ENCODE peak calls at places on chromosomes 12 and 14, in eight cellular contexts. One of them, this sample, is unnamed.

GRCh38 chr12:52630609-52631200 is 12.3 kb upstream of the KRT73 start:
- DNase-seq in IMR-90: no peak
- DNase-seq in mucosa of descending colon: no peak
- DNase-seq in omental fat pad: no peak
- DNase-seq in fibroblast of mammary gland: no peak
- DNase-seq in astrocyte of the cerebellum: no peak
- DNase-seq in thyroid gland: no peak
- DNase-seq in coronary artery: peak
- DNase-seq in this sample: no peak

GRCh38 chr14:102427642-102428041 is 64.9 kb downstream of the TECPR2 start:
- DNase-seq in mucosa of descending colon: no peak
- DNase-seq in thyroid gland: no peak
- DNase-seq in astrocyte of the cerebellum: no peak
- DNase-seq in coronary artery: no peak
- DNase-seq in IMR-90: no peak
- DNase-seq in omental fat pad: no peak
- DNase-seq in fibroblast of mammary gland: no peak
- DNase-seq in this sample: no peak

GRCh38 chr12:57735952-57736742 is 2.4 kb downstream of the AGAP2 start:
- DNase-seq in IMR-90: peak
- DNase-seq in coronary artery: no peak
- DNase-seq in fibroblast of mammary gland: peak
- DNase-seq in thyroid gland: no peak
- DNase-seq in astrocyte of the cerebellum: no peak
- DNase-seq in mucosa of descending colon: no peak
- DNase-seq in omental fat pad: no peak
- DNase-seq in this sample: no peak

GRCh38 chr14:29627141-29627540 is 300.5 kb downstream of the PRKD1 start:
- DNase-seq in IMR-90: peak
- DNase-seq in fibroblast of mammary gland: peak
- DNase-seq in astrocyte of the cerebellum: no peak
- DNase-seq in mucosa of descending colon: no peak
- DNase-seq in omental fat pad: no peak
- DNase-seq in thyroid gland: no peak
- DNase-seq in coronary artery: no peak
- DNase-seq in this sample: no peak

GRCh38 chr14:33486499-33486898 is 464.4 kb downstream of the EGLN3 start:
- DNase-seq in astrocyte of the cerebellum: no peak
- DNase-seq in thyroid gland: peak
- DNase-seq in coronary artery: no peak
- DNase-seq in mucosa of descending colon: no peak
- DNase-seq in fibroblast of mammary gland: no peak
- DNase-seq in omental fat pad: no peak
- DNase-seq in IMR-90: no peak
- DNase-seq in this sample: no peak

GRCh38 chr12:107337354-107338095 is 244.2 kb upstream of the CRY1 start:
- DNase-seq in thyroid gland: no peak
- DNase-seq in omental fat pad: no peak
- DNase-seq in astrocyte of the cerebellum: no peak
- DNase-seq in IMR-90: peak
- DNase-seq in coronary artery: no peak
- DNase-seq in mucosa of descending colon: no peak
- DNase-seq in fibroblast of mammary gland: peak
- DNase-seq in this sample: no peak

GRCh38 chr14:92495041-92495440 is 18.5 kb upstream of the RIN3 start:
- DNase-seq in thyroid gland: no peak
- DNase-seq in coronary artery: peak
- DNase-seq in mucosa of descending colon: peak
- DNase-seq in fibroblast of mammary gland: no peak
- DNase-seq in IMR-90: peak
- DNase-seq in astrocyte of the cerebellum: no peak
- DNase-seq in omental fat pad: no peak
- DNase-seq in this sample: no peak

GRCh38 chr12:116539905-116540482 is 19.2 kb upstream of the MAP1LC3B2 start:
- DNase-seq in thyroid gland: peak
- DNase-seq in IMR-90: peak
- DNase-seq in omental fat pad: peak
- DNase-seq in coronary artery: no peak
- DNase-seq in fibroblast of mammary gland: peak
- DNase-seq in astrocyte of the cerebellum: no peak
- DNase-seq in mucosa of descending colon: peak
- DNase-seq in this sample: peak

GRCh38 chr14:61584258-61584657 is 111.1 kb upstream of the HIF1A start:
- DNase-seq in mucosa of descending colon: no peak
- DNase-seq in thyroid gland: peak
- DNase-seq in coronary artery: no peak
- DNase-seq in astrocyte of the cerebellum: no peak
- DNase-seq in omental fat pad: no peak
- DNase-seq in IMR-90: peak
- DNase-seq in fibroblast of mammary gland: peak
- DNase-seq in this sample: no peak

GRCh38 chr14:93800038-93800937 is 12.0 kb upstream of the PRIMA1 start:
- DNase-seq in fibroblast of mammary gland: peak
- DNase-seq in omental fat pad: no peak
- DNase-seq in mucosa of descending colon: no peak
- DNase-seq in coronary artery: no peak
- DNase-seq in thyroid gland: no peak
- DNase-seq in astrocyte of the cerebellum: no peak
- DNase-seq in IMR-90: no peak
- DNase-seq in this sample: no peak

GRCh38 chr12:104930388-104931326 is 27.4 kb downstream of the SLC41A2 start:
- DNase-seq in IMR-90: peak
- DNase-seq in astrocyte of the cerebellum: no peak
- DNase-seq in fibroblast of mammary gland: peak
- DNase-seq in thyroid gland: no peak
- DNase-seq in mucosa of descending colon: no peak
- DNase-seq in coronary artery: no peak
- DNase-seq in omental fat pad: no peak
- DNase-seq in this sample: no peak

GRCh38 chr12:93660996-93661395 is 16.2 kb upstream of the CRADD start:
- DNase-seq in mucosa of descending colon: no peak
- DNase-seq in astrocyte of the cerebellum: no peak
- DNase-seq in omental fat pad: no peak
- DNase-seq in thyroid gland: no peak
- DNase-seq in IMR-90: no peak
- DNase-seq in coronary artery: no peak
- DNase-seq in fibroblast of mammary gland: no peak
- DNase-seq in this sample: no peak

GRCh38 chr12:110224379-110225304 is 56.4 kb upstream of the ATP2A2 start:
- DNase-seq in thyroid gland: no peak
- DNase-seq in IMR-90: peak
- DNase-seq in fibroblast of mammary gland: peak
- DNase-seq in mucosa of descending colon: peak
- DNase-seq in coronary artery: no peak
- DNase-seq in omental fat pad: no peak
- DNase-seq in astrocyte of the cerebellum: peak
- DNase-seq in this sample: no peak
- TF ChIP-seq CTCF in thyroid gland: peak
- TF ChIP-seq CTCF in IMR-90: peak
- TF ChIP-seq CTCF in fibroblast of mammary gland: peak
- TF ChIP-seq CTCF in mucosa of descending colon: peak
- TF ChIP-seq CTCF in coronary artery: peak
- TF ChIP-seq CTCF in omental fat pad: no peak
- TF ChIP-seq CTCF in astrocyte of the cerebellum: peak
- TF ChIP-seq CTCF in this sample: peak

GRCh38 chr12:15979096-15980091 is 68.3 kb downstream of the DERA start:
- DNase-seq in IMR-90: peak
- DNase-seq in mucosa of descending colon: peak
- DNase-seq in thyroid gland: peak
- DNase-seq in fibroblast of mammary gland: peak
- DNase-seq in coronary artery: no peak
- DNase-seq in astrocyte of the cerebellum: peak
- DNase-seq in omental fat pad: no peak
- DNase-seq in this sample: no peak
- TF ChIP-seq CTCF in IMR-90: peak
- TF ChIP-seq CTCF in mucosa of descending colon: no peak
- TF ChIP-seq CTCF in thyroid gland: peak
- TF ChIP-seq CTCF in fibroblast of mammary gland: peak
- TF ChIP-seq CTCF in coronary artery: no peak
- TF ChIP-seq CTCF in astrocyte of the cerebellum: peak
- TF ChIP-seq CTCF in omental fat pad: no peak
- TF ChIP-seq CTCF in this sample: peak

DNA sequence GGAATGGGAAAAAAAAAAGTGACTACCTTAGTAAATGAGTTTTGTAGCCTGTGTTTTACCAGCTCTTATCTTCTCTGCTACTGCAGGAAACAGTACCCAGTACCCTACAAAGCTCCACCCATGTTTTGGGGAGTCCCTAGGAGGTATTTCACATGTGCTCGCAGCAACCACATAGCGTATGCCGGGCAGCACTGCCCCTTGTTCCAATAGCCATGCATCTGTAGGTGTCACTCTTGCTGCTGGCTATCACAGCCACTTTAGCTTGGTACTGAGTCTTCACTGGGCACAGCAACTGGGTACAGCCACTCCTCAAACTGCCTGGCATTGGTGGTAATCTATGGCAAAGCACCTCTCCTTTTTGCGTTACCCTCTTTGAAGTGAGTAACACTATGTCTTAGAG is 2.0 kb upstream of the MDM1 start:
- DNase-seq in IMR-90: no peak
- DNase-seq in omental fat pad: no peak
- DNase-seq in coronary artery: no peak
- DNase-seq in fibroblast of mammary gland: no peak
- DNase-seq in mucosa of descending colon: peak
- DNase-seq in thyroid gland: no peak
- DNase-seq in astrocyte of the cerebellum: no peak
- DNase-seq in this sample: no peak
- TF ChIP-seq CTCF in IMR-90: no peak
- TF ChIP-seq CTCF in omental fat pad: no peak
- TF ChIP-seq CTCF in coronary artery: no peak
- TF ChIP-seq CTCF in fibroblast of mammary gland: no peak
- TF ChIP-seq CTCF in mucosa of descending colon: no peak
- TF ChIP-seq CTCF in thyroid gland: no peak
- TF ChIP-seq CTCF in astrocyte of the cerebellum: no peak
- TF ChIP-seq CTCF in this sample: no peak

GRCh38 chr14:49892636-49893308 is at the start of gene ARF6:
- DNase-seq in astrocyte of the cerebellum: peak
- DNase-seq in mucosa of descending colon: peak
- DNase-seq in IMR-90: peak
- DNase-seq in coronary artery: peak
- DNase-seq in omental fat pad: peak
- DNase-seq in thyroid gland: peak
- DNase-seq in fibroblast of mammary gland: peak
- DNase-seq in this sample: peak
- TF ChIP-seq CTCF in astrocyte of the cerebellum: peak
- TF ChIP-seq CTCF in mucosa of descending colon: peak
- TF ChIP-seq CTCF in IMR-90: peak
- TF ChIP-seq CTCF in coronary artery: no peak
- TF ChIP-seq CTCF in omental fat pad: no peak
- TF ChIP-seq CTCF in thyroid gland: peak
- TF ChIP-seq CTCF in fibroblast of mammary gland: no peak
- TF ChIP-seq CTCF in this sample: no peak

DNA sequence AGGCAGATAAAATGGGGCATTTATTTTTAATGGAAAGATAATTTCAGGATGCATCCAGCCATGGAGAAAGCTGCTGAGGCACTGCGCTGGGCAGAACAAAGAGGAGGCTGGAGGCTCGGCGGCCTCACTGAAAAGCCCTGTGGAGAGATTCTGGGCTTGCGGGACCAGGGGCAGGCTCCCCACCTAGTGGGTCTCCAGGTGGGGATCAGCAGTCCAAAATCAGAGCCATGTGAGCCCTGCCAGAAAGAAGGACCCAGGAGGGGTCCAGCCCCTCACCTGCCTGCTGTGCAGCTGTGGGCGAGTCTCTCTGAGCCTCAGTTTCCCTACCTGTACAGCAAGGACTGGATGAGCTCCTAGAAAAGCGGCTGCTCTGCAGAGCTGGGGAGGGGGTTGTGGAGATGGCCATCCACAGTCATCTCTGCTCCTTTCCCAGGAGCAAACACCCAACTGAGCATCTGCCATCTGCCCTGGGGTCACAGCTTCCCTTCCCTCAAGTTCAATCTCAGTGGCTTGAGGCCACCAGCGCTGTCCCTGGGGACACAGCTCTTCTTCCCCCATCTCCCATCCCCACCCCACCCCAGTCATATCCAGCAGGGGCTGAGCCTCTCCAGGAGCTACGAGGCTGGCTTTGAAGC is 23.8 kb upstream of the C14orf180 start:
- DNase-seq in IMR-90: no peak
- DNase-seq in thyroid gland: no peak
- DNase-seq in fibroblast of mammary gland: no peak
- DNase-seq in mucosa of descending colon: no peak
- DNase-seq in astrocyte of the cerebellum: no peak
- DNase-seq in omental fat pad: no peak
- DNase-seq in coronary artery: no peak
- DNase-seq in this sample: peak
- TF ChIP-seq CTCF in IMR-90: no peak
- TF ChIP-seq CTCF in thyroid gland: no peak
- TF ChIP-seq CTCF in fibroblast of mammary gland: no peak
- TF ChIP-seq CTCF in mucosa of descending colon: no peak
- TF ChIP-seq CTCF in astrocyte of the cerebellum: no peak
- TF ChIP-seq CTCF in omental fat pad: no peak
- TF ChIP-seq CTCF in coronary artery: no peak
- TF ChIP-seq CTCF in this sample: no peak

This sample was measured in mesothelial cell of epicardium.